ENCODE peak calls at places on chromosomes 2 and 18, in nine cellular contexts. C is fibroblast of mammary gland; D is NCI-H774; G is stimulated activated CD4-positive, alpha-beta T cell treated with anti-CD3 and anti-CD28 coated beads, Interleukin-1b, Interleukin-23, amount 100 ng/mL, for 24 hours; K is posterior vena cava; O is natural killer cell treated with Interleukin-12 subunit alpha and Interleukin-12 subunit beta and Interleukin-15 and Interleukin-18, amount 100 ng/mL, for 72 hours; I is hippocampal formation; Z is A172; S is HT1080. L is an unnamed sample.

GRCh38 chr18:68172842-68173549 is 541.9 kb downstream of the TMX3 start:
- DNase-seq in C (no peak), D (no peak), G (no peak), K (no peak), O (no peak), I (no peak), Z (peak), S (peak), L (no peak)

GRCh38 chr2:64120928-64121327 is 23.3 kb downstream of the PELI1 start:
- DNase-seq in C (no peak), D (no peak), G (no peak), K (no peak), O (no peak), I (no peak), Z (no peak), S (no peak), L (no peak)

GRCh38 chr2:46309052-46309953 is 12.1 kb downstream of the EPAS1 start:
- DNase-seq in C (peak), D (no peak), G (no peak), K (no peak), O (no peak), I (no peak), Z (no peak), S (no peak), L (no peak)

GRCh38 chr2:6909431-6910385 is 7.5 kb upstream of the RNF144A start:
- DNase-seq in C (no peak), D (no peak), G (no peak), K (no peak), O (no peak), I (no peak), Z (peak), S (peak), L (no peak)

GRCh38 chr2:165601866-165602636 is 132.6 kb downstream of the CSRNP3 start:
- DNase-seq in C (peak), D (no peak), G (no peak), K (no peak), O (no peak), I (no peak), Z (no peak), S (peak), L (no peak)

GRCh38 chr2:240701091-240701735 is 9.5 kb downstream of the AQP12A start:
- DNase-seq in C (no peak), D (no peak), G (no peak), K (peak), O (peak), I (no peak), Z (no peak), S (no peak), L (no peak)

GRCh38 chr2:37653805-37654378 is 17.6 kb downstream of the CDC42EP3 start:
- DNase-seq in C (no peak), D (no peak), G (no peak), K (peak), O (no peak), I (no peak), Z (no peak), S (peak), L (no peak)

GRCh38 chr2:187369471-187369870 is 78.6 kb downstream of the CALCRL start:
- DNase-seq in C (peak), D (no peak), G (no peak), K (no peak), O (no peak), I (no peak), Z (no peak), S (peak), L (no peak)

GRCh38 chr2:229492034-229492433 is 220.9 kb upstream of the PID1 start:
- DNase-seq in C (peak), D (no peak), G (no peak), K (no peak), O (no peak), I (no peak), Z (peak), S (peak), L (no peak)

GRCh38 chr18:33670052-33670451 is 92.0 kb downstream of the ASXL3 start:
- DNase-seq in C (no peak), D (no peak), G (no peak), K (no peak), O (no peak), I (no peak), Z (no peak), S (no peak), L (no peak)

GRCh38 chr2:190277234-190278112 is 42.2 kb downstream of the HIBCH start:
- DNase-seq in C (peak), D (peak), G (no peak), K (no peak), O (no peak), I (peak), Z (peak), S (peak), L (no peak)

GRCh38 chr2:193963472-193964119 is 1693.4 kb upstream of the SLC39A10 start:
- DNase-seq in C (peak), D (no peak), G (no peak), K (no peak), O (no peak), I (peak), Z (peak), S (peak), L (peak)

GRCh38 chr2:241803387-241804325 is 5.3 kb upstream of the NEU4 start:
- DNase-seq in C (peak), D (no peak), G (no peak), K (peak), O (no peak), I (no peak), Z (no peak), S (no peak), L (peak)

GRCh38 chr2:194333091-194333490 is 1323.9 kb upstream of the SLC39A10 start:
- DNase-seq in C (no peak), D (no peak), G (no peak), K (no peak), O (no peak), I (no peak), Z (no peak), S (no peak), L (no peak)

GRCh38 chr2:127771756-127772155 is 39.2 kb downstream of the WDR33 start:
- DNase-seq in C (peak), D (no peak), G (no peak), K (no peak), O (no peak), I (no peak), Z (peak), S (peak), L (no peak)

GRCh38 chr18:39742015-39742466 is 2176.4 kb upstream of the CELF4 start:
- DNase-seq in C (no peak), D (peak), G (no peak), K (no peak), O (no peak), I (no peak), Z (peak), S (no peak), L (no peak)